ENCODE peak calls at places on chromosomes 3 and 15, in four cellular contexts. Y is GM23248; E is CD8-positive, alpha-beta T cell; Q is A549. D is an unnamed sample. For H3K4me1, the result is how much of the 10 kb centered on the place peaks cover.

GRCh38 chr15:44666208-44667038 is 3.0 kb upstream of the SPG11 start:
- DNase-seq in Q (no peak), E (no peak), Y (no peak), D (no peak)

GRCh38 chr15:73568881-73569280 is 64.3 kb downstream of the NPTN start:
- DNase-seq in Q (no peak), Y (no peak), E (no peak), D (no peak)

GRCh38 chr15:53461677-53462076 is 297.8 kb downstream of the WDR72 start:
- DNase-seq in Y (no peak), Q (no peak), E (no peak), D (no peak)

GRCh38 chr15:29208352-29208751 is 61.3 kb downstream of the NSMCE3 start:
- DNase-seq in Y (no peak), Q (peak), E (no peak), D (no peak)

GRCh38 chr15:83287541-83288027 is 3.1 kb upstream of the BNC1 start:
- DNase-seq in E (no peak), Y (peak), Q (peak), D (peak)

GRCh38 chr3:9386501-9387321 is 10.7 kb upstream of the SETD5 start:
- DNase-seq in E (no peak), Y (no peak), Q (no peak), D (no peak)

GRCh38 chr3:129045675-129046036 is 14.9 kb upstream of the GP9 start:
- DNase-seq in Y (peak), E (no peak), Q (no peak), D (no peak)

GRCh38 chr3:64318001-64318400 is 92.7 kb upstream of the PRICKLE2 start:
- DNase-seq in E (no peak), Y (no peak), Q (no peak), D (peak)

GRCh38 chr15:52784799-52785671 is 5.1 kb downstream of the ONECUT1 start:
- DNase-seq in Y (no peak), E (no peak), Q (no peak), D (no peak)

GRCh38 chr3:142664311-142664710 is 59.5 kb upstream of the TRPC1 start:
- DNase-seq in Y (no peak), Q (peak), E (no peak), D (no peak)

GRCh38 chr15:63474810-63475316 is 29.5 kb upstream of the USP3 start:
- DNase-seq in Y (peak), E (no peak), Q (peak), D (no peak)

GRCh38 chr15:63473999-63474809 is 30.2 kb upstream of the USP3 start:
- DNase-seq in Q (peak), Y (peak), E (no peak), D (peak)

GRCh38 chr15:63473007-63473748 is 31.2 kb upstream of the USP3 start:
- DNase-seq in Q (peak), E (no peak), Y (no peak), D (no peak)

GRCh38 chr15:63475670-63476069 is 28.7 kb upstream of the USP3 start:
- DNase-seq in Y (no peak), E (no peak), Q (peak), D (no peak)

GRCh38 chr15:63473749-63473998 is 30.7 kb upstream of the USP3 start:
- DNase-seq in Q (no peak), Y (no peak), E (no peak), D (no peak)
- H3K4me1 ChIP-seq in Q (half or more), Y (under half), E (under half), D (under half)

GRCh38 chr3:172143060-172143451 is 103.7 kb downstream of the FNDC3B start:
- DNase-seq in E (no peak), Q (no peak), Y (no peak), D (no peak)
- H3K4me1 ChIP-seq in E (under half), Q (half or more), Y (half or more), D (half or more)

GRCh38 chr3:51390186-51390585 is 899 bp upstream of the RBM15B start:
- DNase-seq in Y (no peak), E (no peak), Q (no peak), D (no peak)
- H3K4me1 ChIP-seq in Y (under half), E (half or more), Q (under half), D (under half)

GRCh38 chr15:41774062-41774872 is at the start of gene MAPKBP1:
- DNase-seq in E (peak), Q (peak), Y (peak), D (peak)
- H3K4me1 ChIP-seq in E (under half), Q (under half), Y (half or more), D (under half)

DNA sequence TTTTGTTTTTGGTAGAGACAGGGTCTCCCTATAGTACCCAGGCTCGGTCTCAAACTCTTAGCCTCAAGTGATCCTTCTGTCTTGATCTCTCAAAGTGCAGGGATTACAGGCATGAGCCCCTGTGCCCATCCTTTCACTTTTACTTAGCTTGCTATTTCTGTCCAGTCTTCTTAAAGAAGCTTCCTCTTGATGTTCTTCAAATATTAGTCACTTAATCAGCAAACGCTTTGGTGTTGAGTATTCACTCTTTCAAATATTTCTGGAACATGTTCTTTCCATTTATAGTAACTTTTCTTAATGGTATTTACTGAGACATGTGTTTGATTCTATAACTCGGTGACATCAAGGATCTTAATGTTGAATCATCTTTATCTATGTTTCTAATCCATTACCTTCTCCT is 122.1 kb downstream of the CNTN6 start:
- DNase-seq in E (no peak), Y (peak), Q (no peak), D (no peak)
- H3K4me1 ChIP-seq in E (under half), Y (under half), Q (under half), D (under half)

GRCh38 chr3:45947361-45947760 is 4.1 kb downstream of the CXCR6 start:
- DNase-seq in E (no peak), Y (peak), Q (no peak), D (no peak)
- H3K4me1 ChIP-seq in E (half or more), Y (under half), Q (under half), D (under half)

GRCh38 chr3:188212308-188212969 is 58.5 kb downstream of the LPP start:
- DNase-seq in Q (peak), E (no peak), Y (peak), D (no peak)
- H3K4me1 ChIP-seq in Q (half or more), E (under half), Y (under half), D (under half)

GRCh38 chr3:171845541-171846284 is 2.6 kb downstream of the TMEM212 start:
- DNase-seq in E (no peak), Y (no peak), Q (no peak), D (no peak)

GRCh38 chr3:171846594-171846993 is 3.4 kb downstream of the TMEM212 start:
- DNase-seq in Q (no peak), Y (peak), E (no peak), D (no peak)

GRCh38 chr3:171847133-171847532 is 4.0 kb downstream of the TMEM212 start:
- DNase-seq in Q (no peak), E (no peak), Y (no peak), D (no peak)

GRCh38 chr3:171842864-171843511 is at the start of gene TMEM212:
- DNase-seq in Y (peak), Q (peak), E (no peak), D (no peak)

GRCh38 chr3:171844873-171845272 is 1.7 kb downstream of the TMEM212 start:
- DNase-seq in E (no peak), Q (no peak), Y (no peak), D (no peak)
- H3K4me1 ChIP-seq in E (under half), Q (under half), Y (under half), D (under half)

GRCh38 chr15:67127925-67128324 is 62.5 kb downstream of the SMAD3 start:
- DNase-seq in Y (peak), Q (peak), E (no peak), D (peak)

GRCh38 chr15:67125589-67126502 is 60.4 kb downstream of the SMAD3 start:
- DNase-seq in Q (peak), E (no peak), Y (peak), D (peak)

GRCh38 chr15:67124911-67125588 is 59.6 kb downstream of the SMAD3 start:
- DNase-seq in Q (peak), E (no peak), Y (no peak), D (no peak)

GRCh38 chr15:67126551-67127333 is 61.3 kb downstream of the SMAD3 start:
- DNase-seq in E (no peak), Y (peak), Q (no peak), D (no peak)

DNA sequence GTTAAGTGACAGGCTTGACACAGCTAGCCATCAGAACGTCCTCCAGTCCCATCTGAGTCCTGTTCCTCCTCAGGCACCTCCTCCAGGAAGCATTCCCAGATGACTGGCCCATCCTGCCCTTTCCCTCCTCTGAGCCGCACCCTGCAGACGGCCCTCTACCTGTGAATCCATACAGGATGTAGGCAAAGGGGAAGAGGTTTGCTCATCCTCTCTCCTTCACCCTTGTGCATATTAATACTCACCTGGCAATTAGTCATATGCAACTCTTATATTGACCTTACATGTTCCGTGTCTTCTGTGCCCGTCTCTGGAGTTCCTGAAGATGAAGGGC is 61.9 kb downstream of the SMAD3 start:
- DNase-seq in E (no peak), Q (peak), Y (no peak), D (peak)
- H3K4me1 ChIP-seq in E (under half), Q (half or more), Y (half or more), D (half or more)

GRCh38 chr15:70267879-70268278 is 170.2 kb upstream of the TLE3 start:
- DNase-seq in E (no peak), Y (peak), Q (no peak), D (peak)
- H3K4me1 ChIP-seq in E (under half), Y (under half), Q (under half), D (under half)

D was measured in foreskin keratinocyte.